ENCODE peak calls at places on chromosomes 11 and 22, in five cellular contexts. One of them, this sample, is unnamed.
A peak's percentile ranks its signal among the peaks of the same experiment; 100 is the strongest.

GRCh38 chr22:40383905-40384304 is 13.5 kb downstream of the SGSM3 start:
- DNase-seq in HCT116: no peak
- DNase-seq in A549: no peak
- DNase-seq in cardiac muscle cell: no peak
- DNase-seq in CD4-positive, alpha-beta T cell: no peak
- DNase-seq in this sample: no peak

GRCh38 chr11:37788141-37788877 is 1190.3 kb upstream of the RAG2 start:
- DNase-seq in cardiac muscle cell: no peak
- DNase-seq in HCT116: no peak
- DNase-seq in A549: no peak
- DNase-seq in CD4-positive, alpha-beta T cell: no peak
- DNase-seq in this sample: peak; percentile 43

GRCh38 chr22:18083406-18083805 is 5.6 kb downstream of the PEX26 start:
- DNase-seq in cardiac muscle cell: no peak
- DNase-seq in CD4-positive, alpha-beta T cell: no peak
- DNase-seq in HCT116: no peak
- DNase-seq in A549: no peak
- DNase-seq in this sample: no peak

GRCh38 chr22:20414450-20414849 is 20.5 kb downstream of the ZNF74 start:
- DNase-seq in CD4-positive, alpha-beta T cell: no peak
- DNase-seq in A549: no peak
- DNase-seq in HCT116: no peak
- DNase-seq in cardiac muscle cell: no peak
- DNase-seq in this sample: no peak

GRCh38 chr11:70201876-70202861 is 927 bp upstream of the FADD start:
- DNase-seq in cardiac muscle cell: no peak
- DNase-seq in A549: no peak
- DNase-seq in HCT116: no peak
- DNase-seq in CD4-positive, alpha-beta T cell: no peak
- DNase-seq in this sample: no peak

GRCh38 chr22:17477401-17477833 is 85.9 kb upstream of the SLC25A18 start:
- DNase-seq in A549: no peak
- DNase-seq in HCT116: no peak
- DNase-seq in cardiac muscle cell: peak; percentile 26
- DNase-seq in CD4-positive, alpha-beta T cell: no peak
- DNase-seq in this sample: no peak

GRCh38 chr22:41969110-41969646 is at the start of gene SEPTIN3:
- DNase-seq in cardiac muscle cell: no peak
- DNase-seq in A549: no peak
- DNase-seq in CD4-positive, alpha-beta T cell: no peak
- DNase-seq in HCT116: no peak
- DNase-seq in this sample: no peak

GRCh38 chr11:6650980-6651379 is 4.6 kb downstream of the DCHS1 start:
- DNase-seq in A549: no peak
- DNase-seq in HCT116: no peak
- DNase-seq in cardiac muscle cell: no peak
- DNase-seq in CD4-positive, alpha-beta T cell: no peak
- DNase-seq in this sample: no peak

GRCh38 chr11:104060820-104061219 is 24.4 kb downstream of the DDI1 start:
- DNase-seq in HCT116: no peak
- DNase-seq in A549: no peak
- DNase-seq in cardiac muscle cell: no peak
- DNase-seq in CD4-positive, alpha-beta T cell: no peak
- DNase-seq in this sample: no peak

GRCh38 chr11:75159081-75159953 is 8.4 kb downstream of the SLCO2B1 start:
- DNase-seq in cardiac muscle cell: no peak
- DNase-seq in A549: no peak
- DNase-seq in HCT116: no peak
- DNase-seq in CD4-positive, alpha-beta T cell: no peak
- DNase-seq in this sample: no peak

GRCh38 chr22:30531651-30532608 is 14.6 kb downstream of the SEC14L6 start:
- DNase-seq in CD4-positive, alpha-beta T cell: no peak
- DNase-seq in cardiac muscle cell: no peak
- DNase-seq in HCT116: no peak
- DNase-seq in A549: no peak
- DNase-seq in this sample: no peak

GRCh38 chr22:19842386-19843106 is 12.1 kb downstream of the GNB1L start:
- DNase-seq in A549: no peak
- DNase-seq in CD4-positive, alpha-beta T cell: no peak
- DNase-seq in cardiac muscle cell: no peak
- DNase-seq in HCT116: no peak
- DNase-seq in this sample: no peak

DNA sequence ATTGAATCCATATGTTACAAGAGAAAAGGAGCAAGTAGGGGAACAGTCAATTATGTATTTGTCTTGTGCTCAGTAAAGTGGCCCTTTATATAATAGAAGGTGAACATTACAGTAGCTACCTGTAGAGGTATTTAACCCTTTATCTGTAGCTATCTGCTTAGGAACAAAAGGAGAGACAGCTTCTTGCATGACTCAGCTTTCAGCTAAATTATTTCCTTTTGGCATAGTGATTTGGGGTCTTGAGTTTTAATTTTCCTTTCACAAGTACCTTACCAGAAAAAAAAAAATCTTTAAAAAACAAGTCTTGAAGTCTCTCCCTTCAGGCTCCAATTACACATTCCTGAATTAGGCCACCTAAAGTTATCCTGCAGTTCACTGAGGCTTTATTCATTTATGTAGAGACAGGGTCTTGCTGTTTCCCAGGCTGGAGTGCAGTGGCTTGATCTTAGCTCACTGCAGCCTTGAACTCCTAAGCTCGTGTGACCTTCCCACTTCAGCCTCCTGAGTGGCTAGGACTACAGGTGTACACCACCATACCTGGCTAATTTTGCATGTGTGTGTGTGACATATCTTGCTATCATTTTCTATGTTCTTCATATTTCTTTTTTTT is 32.6 kb upstream of the RCE1 start:
- DNase-seq in cardiac muscle cell: no peak
- DNase-seq in HCT116: no peak
- DNase-seq in CD4-positive, alpha-beta T cell: no peak
- DNase-seq in A549: no peak
- DNase-seq in this sample: no peak
- H3K27ac ChIP-seq in cardiac muscle cell: no peak overlapping the region
- H3K27ac ChIP-seq in HCT116: no peak overlapping the region
- H3K27ac ChIP-seq in CD4-positive, alpha-beta T cell: no peak overlapping the region
- H3K27ac ChIP-seq in A549: no peak overlapping the region
- H3K27ac ChIP-seq in this sample: no peak overlapping the region

GRCh38 chr22:38799265-38800002 is 5.5 kb upstream of the DNAL4 start:
- DNase-seq in CD4-positive, alpha-beta T cell: no peak
- DNase-seq in cardiac muscle cell: no peak
- DNase-seq in HCT116: no peak
- DNase-seq in A549: no peak
- DNase-seq in this sample: no peak
- H3K27ac ChIP-seq in CD4-positive, alpha-beta T cell: no peak overlapping the region
- H3K27ac ChIP-seq in cardiac muscle cell: no peak overlapping the region
- H3K27ac ChIP-seq in HCT116: no peak overlapping the region
- H3K27ac ChIP-seq in A549: no peak overlapping the region
- H3K27ac ChIP-seq in this sample: no peak overlapping the region

GRCh38 chr11:111944651-111945051 is 7.5 kb downstream of the DIXDC1 start:
- DNase-seq in cardiac muscle cell: no peak
- DNase-seq in A549: no peak
- DNase-seq in HCT116: no peak
- DNase-seq in CD4-positive, alpha-beta T cell: no peak
- DNase-seq in this sample: peak; percentile 77

GRCh38 chr11:111945198-111945597 is 8.1 kb downstream of the DIXDC1 start:
- DNase-seq in A549: no peak
- DNase-seq in cardiac muscle cell: no peak
- DNase-seq in HCT116: no peak
- DNase-seq in CD4-positive, alpha-beta T cell: no peak
- DNase-seq in this sample: no peak

GRCh38 chr11:111946499-111946898 is 9.4 kb downstream of the DIXDC1 start:
- DNase-seq in cardiac muscle cell: no peak
- DNase-seq in CD4-positive, alpha-beta T cell: no peak
- DNase-seq in A549: no peak
- DNase-seq in HCT116: no peak
- DNase-seq in this sample: no peak

GRCh38 chr11:111949519-111950426 is 12.6 kb downstream of the DIXDC1 start:
- DNase-seq in A549: no peak
- DNase-seq in cardiac muscle cell: no peak
- DNase-seq in CD4-positive, alpha-beta T cell: no peak
- DNase-seq in HCT116: no peak
- DNase-seq in this sample: no peak

DNA sequence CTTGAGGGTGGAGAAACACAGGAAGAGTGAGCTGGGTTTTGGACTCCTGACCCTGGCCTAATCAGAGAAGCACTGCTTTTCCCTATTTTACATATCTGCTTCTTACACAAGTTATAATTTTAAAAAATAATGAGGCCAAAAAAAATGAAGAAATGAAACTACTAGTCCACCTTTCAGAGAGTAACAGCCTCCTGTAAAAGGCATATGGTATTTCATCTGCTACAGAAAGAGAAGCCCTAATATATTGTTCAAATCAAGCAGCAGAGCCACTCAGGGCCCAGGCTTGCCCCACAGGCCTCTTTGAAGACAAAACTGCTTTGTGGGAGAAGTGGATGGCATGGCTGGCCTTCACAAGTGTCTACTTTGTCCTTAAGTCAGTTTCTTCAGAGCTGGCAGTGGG is 10.0 kb downstream of the DIXDC1 start:
- DNase-seq in cardiac muscle cell: no peak
- DNase-seq in CD4-positive, alpha-beta T cell: no peak
- DNase-seq in HCT116: no peak
- DNase-seq in A549: no peak
- DNase-seq in this sample: no peak
- H3K27ac ChIP-seq in cardiac muscle cell: peak overlapping the region; percentile 64
- H3K27ac ChIP-seq in CD4-positive, alpha-beta T cell: no peak overlapping the region
- H3K27ac ChIP-seq in HCT116: no peak overlapping the region
- H3K27ac ChIP-seq in A549: peak overlapping the region; percentile 8
- H3K27ac ChIP-seq in this sample: no peak overlapping the region

GRCh38 chr11:727281-727701 is 20.0 kb upstream of the TALDO1 start:
- DNase-seq in A549: no peak
- DNase-seq in CD4-positive, alpha-beta T cell: no peak
- DNase-seq in cardiac muscle cell: no peak
- DNase-seq in HCT116: no peak
- DNase-seq in this sample: no peak
- H3K27ac ChIP-seq in A549: peak overlapping the region; percentile 79
- H3K27ac ChIP-seq in CD4-positive, alpha-beta T cell: no peak overlapping the region
- H3K27ac ChIP-seq in cardiac muscle cell: no peak overlapping the region
- H3K27ac ChIP-seq in HCT116: peak overlapping the region; percentile 70
- H3K27ac ChIP-seq in this sample: peak overlapping the region; percentile 82

GRCh38 chr11:121672630-121673487 is 220.1 kb upstream of the SORL1-AS1 start:
- DNase-seq in HCT116: no peak
- DNase-seq in CD4-positive, alpha-beta T cell: no peak
- DNase-seq in cardiac muscle cell: peak; percentile 19
- DNase-seq in A549: no peak
- DNase-seq in this sample: no peak
- H3K27ac ChIP-seq in HCT116: no peak overlapping the region
- H3K27ac ChIP-seq in CD4-positive, alpha-beta T cell: no peak overlapping the region
- H3K27ac ChIP-seq in cardiac muscle cell: no peak overlapping the region
- H3K27ac ChIP-seq in A549: no peak overlapping the region
- H3K27ac ChIP-seq in this sample: no peak overlapping the region

DNA sequence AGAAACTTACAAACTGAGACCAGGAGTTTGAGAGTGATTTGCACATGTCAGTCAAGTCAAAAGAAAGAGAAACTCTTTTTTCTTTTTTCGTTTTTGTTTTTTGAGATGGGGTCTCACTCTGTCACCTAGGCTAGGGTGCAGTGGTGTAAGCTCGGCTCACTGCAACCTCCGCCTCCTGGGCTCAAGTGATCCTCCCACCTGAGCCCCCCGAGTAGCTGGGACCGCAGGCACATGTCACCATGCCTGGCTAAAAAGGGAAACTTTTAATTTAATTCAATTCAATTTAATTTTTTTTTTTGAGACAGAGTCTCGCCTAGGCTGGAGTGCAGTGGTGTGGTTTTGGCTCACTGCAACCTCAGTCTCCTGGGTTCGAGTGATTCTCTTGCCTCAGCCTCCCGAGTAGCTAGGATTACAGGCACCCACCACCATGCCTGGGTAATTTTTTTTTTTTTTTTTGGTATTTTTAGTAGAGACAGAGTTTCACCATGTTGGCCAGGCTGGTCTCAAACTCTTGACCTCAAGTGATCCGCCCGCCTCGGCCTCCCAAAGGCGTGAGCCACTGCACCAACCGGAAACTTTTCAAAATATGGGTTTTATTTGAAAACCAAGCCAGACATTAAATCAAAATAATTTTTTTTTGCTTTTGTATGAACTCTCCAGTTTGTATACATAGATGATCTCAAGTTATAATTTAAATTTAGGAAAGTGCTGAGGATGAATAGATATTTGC is 9.9 kb downstream of the UCP3 start:
- DNase-seq in CD4-positive, alpha-beta T cell: no peak
- DNase-seq in A549: no peak
- DNase-seq in cardiac muscle cell: no peak
- DNase-seq in HCT116: no peak
- DNase-seq in this sample: no peak
- H3K27ac ChIP-seq in CD4-positive, alpha-beta T cell: no peak overlapping the region
- H3K27ac ChIP-seq in A549: no peak overlapping the region
- H3K27ac ChIP-seq in cardiac muscle cell: no peak overlapping the region
- H3K27ac ChIP-seq in HCT116: no peak overlapping the region
- H3K27ac ChIP-seq in this sample: no peak overlapping the region

DNA sequence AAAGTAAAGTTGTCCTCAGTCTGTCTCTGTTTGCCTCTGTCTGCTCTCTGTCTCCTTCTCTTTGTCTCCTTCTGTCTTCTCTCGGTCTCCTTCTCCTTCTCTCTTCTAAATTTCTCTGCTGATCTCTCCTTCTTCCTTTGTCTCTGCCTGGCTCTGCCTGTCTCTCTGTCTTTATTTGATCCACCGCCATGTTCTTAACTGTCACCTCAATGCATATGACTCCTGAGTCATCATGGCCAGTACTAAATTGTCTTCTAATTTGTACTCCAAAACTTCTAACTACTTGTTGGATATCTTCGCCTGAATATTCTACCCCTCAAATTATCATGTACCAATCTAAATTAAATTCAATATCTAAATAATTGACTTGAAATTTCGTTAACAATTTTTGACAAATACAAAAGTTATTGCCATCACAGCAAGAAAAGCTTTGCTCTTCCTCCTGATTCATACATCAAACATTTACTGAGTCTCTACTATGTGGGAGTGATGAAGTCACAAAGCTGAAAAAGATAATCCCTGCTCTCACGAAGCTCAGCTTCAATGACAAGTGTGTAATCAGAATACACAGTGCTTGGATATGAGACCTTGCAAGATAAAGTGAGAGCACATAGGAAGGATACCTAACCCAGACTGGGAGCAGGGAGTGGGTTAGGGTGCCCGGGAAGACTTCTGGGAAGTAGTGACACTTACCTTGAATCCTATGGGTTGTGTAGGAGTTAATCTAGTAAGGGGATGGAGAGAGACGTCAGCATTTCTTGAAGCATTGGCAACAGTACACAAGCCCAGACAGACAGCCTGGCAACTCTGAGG is 193.0 kb downstream of the MAML2 start:
- DNase-seq in CD4-positive, alpha-beta T cell: no peak
- DNase-seq in HCT116: no peak
- DNase-seq in cardiac muscle cell: no peak
- DNase-seq in A549: no peak
- DNase-seq in this sample: no peak
- H3K27ac ChIP-seq in CD4-positive, alpha-beta T cell: no peak overlapping the region
- H3K27ac ChIP-seq in HCT116: no peak overlapping the region
- H3K27ac ChIP-seq in cardiac muscle cell: no peak overlapping the region
- H3K27ac ChIP-seq in A549: peak overlapping the region; percentile 66
- H3K27ac ChIP-seq in this sample: peak overlapping the region; percentile 75